ENCODE peak calls at places on chromosomes 6 and 20, in eight cellular contexts. One of them, this sample, is unnamed. For H3K9me3, the result is how much of the 10 kb centered on the place peaks cover.

GRCh38 chr20:41185013-41185757 is 47.8 kb downstream of the PLCG1 start:
- DNase-seq in hepatocyte: peak
- DNase-seq in H1: peak
- DNase-seq in Karpas-422: no peak
- DNase-seq in GM23248: no peak
- DNase-seq in A549: no peak
- DNase-seq in HCT116: no peak
- DNase-seq in K562: no peak
- DNase-seq in this sample: no peak

GRCh38 chr6:75206338-75207210 is 721 bp upstream of the COL12A1 start:
- DNase-seq in hepatocyte: peak
- DNase-seq in H1: peak
- DNase-seq in Karpas-422: no peak
- DNase-seq in GM23248: peak
- DNase-seq in A549: no peak
- DNase-seq in HCT116: no peak
- DNase-seq in K562: no peak
- DNase-seq in this sample: peak

GRCh38 chr6:137846772-137847313 is 20.2 kb upstream of the TNFAIP3 start:
- DNase-seq in hepatocyte: no peak
- DNase-seq in H1: no peak
- DNase-seq in Karpas-422: no peak
- DNase-seq in GM23248: no peak
- DNase-seq in A549: no peak
- DNase-seq in HCT116: no peak
- DNase-seq in K562: no peak
- DNase-seq in this sample: no peak

GRCh38 chr6:20377623-20378265 is 23.9 kb upstream of the E2F3 start:
- DNase-seq in hepatocyte: no peak
- DNase-seq in H1: no peak
- DNase-seq in Karpas-422: no peak
- DNase-seq in GM23248: peak
- DNase-seq in A549: no peak
- DNase-seq in HCT116: no peak
- DNase-seq in K562: no peak
- DNase-seq in this sample: peak

GRCh38 chr20:20513720-20514119 is 145.8 kb downstream of the INSM1 start:
- DNase-seq in hepatocyte: no peak
- DNase-seq in H1: no peak
- DNase-seq in Karpas-422: no peak
- DNase-seq in GM23248: no peak
- DNase-seq in A549: no peak
- DNase-seq in HCT116: no peak
- DNase-seq in K562: no peak
- DNase-seq in this sample: no peak

GRCh38 chr6:98308564-98308963 is 525.8 kb upstream of the POU3F2 start:
- DNase-seq in hepatocyte: no peak
- DNase-seq in H1: no peak
- DNase-seq in Karpas-422: no peak
- DNase-seq in GM23248: no peak
- DNase-seq in A549: no peak
- DNase-seq in HCT116: no peak
- DNase-seq in K562: no peak
- DNase-seq in this sample: no peak

GRCh38 chr20:38414769-38415450 is 20.2 kb downstream of the SNHG17 start:
- DNase-seq in hepatocyte: no peak
- DNase-seq in H1: no peak
- DNase-seq in Karpas-422: no peak
- DNase-seq in GM23248: no peak
- DNase-seq in A549: no peak
- DNase-seq in HCT116: no peak
- DNase-seq in K562: no peak
- DNase-seq in this sample: no peak

GRCh38 chr20:36175475-36175995 is 21.0 kb downstream of the EPB41L1 start:
- DNase-seq in hepatocyte: no peak
- DNase-seq in H1: no peak
- DNase-seq in Karpas-422: peak
- DNase-seq in GM23248: no peak
- DNase-seq in A549: no peak
- DNase-seq in HCT116: no peak
- DNase-seq in K562: no peak
- DNase-seq in this sample: no peak

GRCh38 chr6:151379933-151380847 is 11.2 kb downstream of the ZBTB2 start:
- DNase-seq in hepatocyte: no peak
- DNase-seq in H1: no peak
- DNase-seq in Karpas-422: no peak
- DNase-seq in GM23248: peak
- DNase-seq in A549: no peak
- DNase-seq in HCT116: no peak
- DNase-seq in K562: no peak
- DNase-seq in this sample: no peak

GRCh38 chr6:50843842-50844241 is 25.2 kb downstream of the TFAP2B start:
- DNase-seq in hepatocyte: no peak
- DNase-seq in H1: peak
- DNase-seq in Karpas-422: no peak
- DNase-seq in GM23248: no peak
- DNase-seq in A549: peak
- DNase-seq in HCT116: no peak
- DNase-seq in K562: peak
- DNase-seq in this sample: no peak

GRCh38 chr6:148771896-148772554 is 25.2 kb downstream of the UST start:
- DNase-seq in hepatocyte: no peak
- DNase-seq in H1: no peak
- DNase-seq in Karpas-422: no peak
- DNase-seq in GM23248: no peak
- DNase-seq in A549: no peak
- DNase-seq in HCT116: no peak
- DNase-seq in K562: no peak
- DNase-seq in this sample: no peak

GRCh38 chr6:140579918-140580317 is 1205.5 kb upstream of the CITED2 start:
- DNase-seq in hepatocyte: no peak
- DNase-seq in H1: no peak
- DNase-seq in Karpas-422: no peak
- DNase-seq in GM23248: no peak
- DNase-seq in A549: no peak
- DNase-seq in HCT116: no peak
- DNase-seq in K562: no peak
- DNase-seq in this sample: no peak

GRCh38 chr20:61332016-61332975 is 80.2 kb downstream of the CDH4 start:
- DNase-seq in hepatocyte: no peak
- DNase-seq in H1: no peak
- DNase-seq in Karpas-422: no peak
- DNase-seq in GM23248: no peak
- DNase-seq in A549: no peak
- DNase-seq in HCT116: no peak
- DNase-seq in K562: no peak
- DNase-seq in this sample: peak

GRCh38 chr6:33014841-33015634 is 5.6 kb upstream of the HLA-DOA start:
- DNase-seq in hepatocyte: peak
- DNase-seq in H1: no peak
- DNase-seq in Karpas-422: peak
- DNase-seq in GM23248: peak
- DNase-seq in A549: peak
- DNase-seq in HCT116: peak
- DNase-seq in K562: peak
- DNase-seq in this sample: peak

GRCh38 chr20:56690531-56691175 is 61.5 kb downstream of the TFAP2C start:
- DNase-seq in hepatocyte: no peak
- DNase-seq in H1: no peak
- DNase-seq in Karpas-422: peak
- DNase-seq in GM23248: no peak
- DNase-seq in A549: no peak
- DNase-seq in HCT116: no peak
- DNase-seq in K562: no peak
- DNase-seq in this sample: no peak

GRCh38 chr6:112144145-112144926 is 56.9 kb downstream of the FAM229B start:
- DNase-seq in hepatocyte: no peak
- DNase-seq in H1: no peak
- DNase-seq in Karpas-422: no peak
- DNase-seq in GM23248: peak
- DNase-seq in A549: no peak
- DNase-seq in HCT116: no peak
- DNase-seq in K562: no peak
- DNase-seq in this sample: no peak

GRCh38 chr6:96836579-96837137 is 619 bp downstream of the GPR63 start:
- DNase-seq in hepatocyte: peak
- DNase-seq in H1: no peak
- DNase-seq in Karpas-422: no peak
- DNase-seq in GM23248: peak
- DNase-seq in A549: no peak
- DNase-seq in HCT116: no peak
- DNase-seq in K562: peak
- DNase-seq in this sample: no peak

GRCh38 chr20:57573176-57573575 is 12.3 kb downstream of the PCK1 start:
- DNase-seq in hepatocyte: no peak
- DNase-seq in H1: no peak
- DNase-seq in Karpas-422: peak
- DNase-seq in GM23248: no peak
- DNase-seq in A549: no peak
- DNase-seq in HCT116: no peak
- DNase-seq in K562: no peak
- DNase-seq in this sample: no peak

GRCh38 chr6:17281497-17282481 is 628 bp downstream of the RBM24 start:
- DNase-seq in hepatocyte: no peak
- DNase-seq in H1: peak
- DNase-seq in Karpas-422: no peak
- DNase-seq in GM23248: peak
- DNase-seq in A549: no peak
- DNase-seq in HCT116: no peak
- DNase-seq in K562: no peak
- DNase-seq in this sample: peak

GRCh38 chr6:16420715-16421461 is 182.5 kb downstream of the GMPR start:
- DNase-seq in hepatocyte: peak
- DNase-seq in H1: no peak
- DNase-seq in Karpas-422: no peak
- DNase-seq in GM23248: peak
- DNase-seq in A549: no peak
- DNase-seq in HCT116: no peak
- DNase-seq in K562: no peak
- DNase-seq in this sample: peak

GRCh38 chr20:62897666-62898065 is 28.6 kb downstream of the DIDO1 start:
- DNase-seq in hepatocyte: no peak
- DNase-seq in H1: no peak
- DNase-seq in Karpas-422: no peak
- DNase-seq in GM23248: no peak
- DNase-seq in A549: no peak
- DNase-seq in HCT116: no peak
- DNase-seq in K562: no peak
- DNase-seq in this sample: no peak

GRCh38 chr6:124660185-124660584 is 302.1 kb upstream of the RNF217 start:
- DNase-seq in hepatocyte: no peak
- DNase-seq in H1: no peak
- DNase-seq in Karpas-422: no peak
- DNase-seq in GM23248: no peak
- DNase-seq in A549: no peak
- DNase-seq in HCT116: no peak
- DNase-seq in K562: no peak
- DNase-seq in this sample: no peak

GRCh38 chr6:131258010-131258652 is 122.9 kb downstream of the AKAP7 start:
- DNase-seq in hepatocyte: peak
- DNase-seq in H1: no peak
- DNase-seq in Karpas-422: no peak
- DNase-seq in GM23248: no peak
- DNase-seq in A549: no peak
- DNase-seq in HCT116: no peak
- DNase-seq in K562: no peak
- DNase-seq in this sample: no peak

GRCh38 chr6:44304282-44305199 is 8.6 kb downstream of the AARS2 start:
- DNase-seq in hepatocyte: peak
- DNase-seq in H1: peak
- DNase-seq in Karpas-422: peak
- DNase-seq in GM23248: peak
- DNase-seq in A549: peak
- DNase-seq in HCT116: peak
- DNase-seq in K562: peak
- DNase-seq in this sample: peak

DNA sequence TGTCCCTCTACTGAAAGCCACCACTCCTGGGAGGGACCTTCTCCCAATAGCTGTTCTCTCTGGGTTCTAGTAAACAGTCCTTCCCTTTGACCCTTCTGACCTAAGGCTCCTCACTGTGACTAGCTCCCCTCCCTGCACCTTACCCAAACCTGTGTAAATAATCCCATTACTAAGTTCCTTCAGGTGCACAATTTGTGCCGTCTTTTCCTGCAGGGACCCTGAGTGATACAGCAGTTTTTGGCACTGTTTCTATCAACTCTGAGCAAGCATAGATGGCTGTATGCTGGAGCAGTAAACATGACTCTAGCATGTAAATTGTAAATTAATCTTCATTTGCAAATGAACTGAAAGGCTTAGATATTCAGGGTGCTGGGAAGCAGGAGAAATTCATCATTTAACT is 118.0 kb downstream of the TCP11 start:
- DNase-seq in hepatocyte: no peak
- DNase-seq in H1: no peak
- DNase-seq in Karpas-422: no peak
- DNase-seq in GM23248: no peak
- DNase-seq in A549: no peak
- DNase-seq in HCT116: no peak
- DNase-seq in K562: no peak
- DNase-seq in this sample: no peak
- H3K4me3 ChIP-seq in hepatocyte: no peak
- H3K4me3 ChIP-seq in H1: no peak
- H3K4me3 ChIP-seq in Karpas-422: no peak
- H3K4me3 ChIP-seq in GM23248: no peak
- H3K4me3 ChIP-seq in A549: no peak
- H3K4me3 ChIP-seq in HCT116: no peak
- H3K4me3 ChIP-seq in K562: no peak
- H3K4me3 ChIP-seq in this sample: no peak

GRCh38 chr6:159981171-159981571 is 12.3 kb downstream of the IGF2R start:
- DNase-seq in hepatocyte: no peak
- DNase-seq in H1: no peak
- DNase-seq in Karpas-422: no peak
- DNase-seq in GM23248: no peak
- DNase-seq in A549: no peak
- DNase-seq in HCT116: no peak
- DNase-seq in K562: no peak
- DNase-seq in this sample: no peak
- H3K4me2 ChIP-seq in hepatocyte: peak
- H3K4me2 ChIP-seq in H1: peak
- H3K4me2 ChIP-seq in Karpas-422: no peak
- H3K4me2 ChIP-seq in GM23248: no peak
- H3K4me2 ChIP-seq in A549: no peak
- H3K4me2 ChIP-seq in HCT116: no peak
- H3K4me2 ChIP-seq in K562: peak
- H3K4me2 ChIP-seq in this sample: peak

GRCh38 chr6:164243012-164243610 is 828.6 kb downstream of the QKI start:
- DNase-seq in hepatocyte: no peak
- DNase-seq in H1: no peak
- DNase-seq in Karpas-422: no peak
- DNase-seq in GM23248: no peak
- DNase-seq in A549: no peak
- DNase-seq in HCT116: no peak
- DNase-seq in K562: no peak
- DNase-seq in this sample: no peak
- H3K9me3 ChIP-seq in hepatocyte: under half
- H3K9me3 ChIP-seq in H1: under half
- H3K9me3 ChIP-seq in Karpas-422: under half
- H3K9me3 ChIP-seq in GM23248: under half
- H3K9me3 ChIP-seq in A549: under half
- H3K9me3 ChIP-seq in HCT116: under half
- H3K9me3 ChIP-seq in K562: under half
- H3K9me3 ChIP-seq in this sample: under half

GRCh38 chr6:106643061-106643460 is 13.7 kb downstream of the QRSL1 start:
- DNase-seq in hepatocyte: no peak
- DNase-seq in H1: no peak
- DNase-seq in Karpas-422: no peak
- DNase-seq in GM23248: peak
- DNase-seq in A549: no peak
- DNase-seq in HCT116: no peak
- DNase-seq in K562: no peak
- DNase-seq in this sample: no peak

GRCh38 chr6:106648651-106649308 is 19.4 kb downstream of the QRSL1 start:
- DNase-seq in hepatocyte: no peak
- DNase-seq in H1: no peak
- DNase-seq in Karpas-422: peak
- DNase-seq in GM23248: no peak
- DNase-seq in A549: no peak
- DNase-seq in HCT116: no peak
- DNase-seq in K562: no peak
- DNase-seq in this sample: no peak
- H3K4me3 ChIP-seq in hepatocyte: no peak
- H3K4me3 ChIP-seq in H1: no peak
- H3K4me3 ChIP-seq in Karpas-422: peak
- H3K4me3 ChIP-seq in GM23248: no peak
- H3K4me3 ChIP-seq in A549: no peak
- H3K4me3 ChIP-seq in HCT116: no peak
- H3K4me3 ChIP-seq in K562: no peak
- H3K4me3 ChIP-seq in this sample: no peak

This sample was measured in astrocyte.